ENCODE peak calls at places on chromosomes 13 and 19, in six cellular contexts. I is mucosa of descending colon, M is HTR-8/SVneo, G is aorta, P is hypothalamus, B is anterior cingulate cortex. A is an unnamed sample.

GRCh38 chr13:62524498-62524897 is 1108.8 kb upstream of the PCDH20 start:
- DNase-seq in I (no peak), M (no peak), G (no peak), P (no peak), B (no peak), A (no peak)

GRCh38 chr13:27401210-27401609 is 23.2 kb upstream of the GTF3A start:
- DNase-seq in I (peak), M (no peak), G (no peak), P (no peak), B (no peak), A (no peak)

GRCh38 chr19:19403373-19403901 is 2.0 kb upstream of the GATAD2A start:
- DNase-seq in I (no peak), M (peak), G (no peak), P (no peak), B (no peak), A (no peak)

GRCh38 chr19:12137541-12137940 is 2.6 kb downstream of the ZNF20 start:
- DNase-seq in I (no peak), M (no peak), G (no peak), P (no peak), B (no peak), A (no peak)

GRCh38 chr13:113555141-113555540 is 29.4 kb upstream of the TFDP1 start:
- DNase-seq in I (no peak), M (no peak), G (no peak), P (no peak), B (no peak), A (peak)

GRCh38 chr19:35240322-35240721 is 8.5 kb upstream of the LSR start:
- DNase-seq in I (no peak), M (no peak), G (no peak), P (no peak), B (no peak), A (no peak)

GRCh38 chr19:7655581-7655980 is 13.3 kb upstream of the RETN start:
- DNase-seq in I (no peak), M (no peak), G (no peak), P (no peak), B (no peak), A (no peak)

GRCh38 chr13:100513171-100513570 is 75.4 kb downstream of the GGACT start:
- DNase-seq in I (no peak), M (no peak), G (no peak), P (no peak), B (no peak), A (no peak)

GRCh38 chr13:26095338-26095737 is 43.5 kb upstream of the SHISA2 start:
- DNase-seq in I (no peak), M (no peak), G (no peak), P (no peak), B (no peak), A (no peak)

GRCh38 chr19:54275951-54276350 is 5.0 kb downstream of the LILRB2 start:
- DNase-seq in I (no peak), M (no peak), G (no peak), P (no peak), B (no peak), A (no peak)

GRCh38 chr13:73913043-73913740 is 221.0 kb downstream of the KLF12 start:
- DNase-seq in I (no peak), M (no peak), G (no peak), P (no peak), B (no peak), A (no peak)

GRCh38 chr19:35512831-35513230 is 618 bp downstream of the DMKN start:
- DNase-seq in I (no peak), M (no peak), G (no peak), P (no peak), B (no peak), A (no peak)

GRCh38 chr19:39154626-39155100 is 29.1 kb downstream of the PAK4 start:
- DNase-seq in I (peak), M (no peak), G (no peak), P (no peak), B (no peak), A (no peak)

A was measured in left lobe of liver.